ENCODE peak calls at places on chromosomes 5 and 9, in five cellular contexts. H, A, N, U and M are unnamed samples.

GRCh38 chr9:91037511-91038482 is 236.2 kb downstream of the SYK start:
- DNase-seq in H (no peak), A (no peak), N (no peak), U (no peak), M (peak)

GRCh38 chr5:125372694-125373621 is 626.5 kb upstream of the ZNF608 start:
- DNase-seq in H (no peak), A (peak), N (no peak), U (no peak), M (no peak)

GRCh38 chr9:124972241-124972770 is 31.4 kb upstream of the GOLGA1 start:
- DNase-seq in H (no peak), A (no peak), N (no peak), U (no peak), M (no peak)

GRCh38 chr9:104841601-104842106 is 77.7 kb downstream of the NIPSNAP3B start:
- DNase-seq in H (no peak), A (no peak), N (no peak), U (no peak), M (no peak)

GRCh38 chr5:143826909-143827514 is 15.1 kb downstream of the HMHB1 start:
- DNase-seq in H (no peak), A (no peak), N (no peak), U (no peak), M (no peak)

GRCh38 chr9:126836216-126836615 is 24.2 kb upstream of the ZBTB34 start:
- DNase-seq in H (no peak), A (no peak), N (no peak), U (no peak), M (no peak)

GRCh38 chr9:98190757-98191105 is 1.7 kb downstream of the CORO2A start:
- DNase-seq in H (no peak), A (no peak), N (no peak), U (no peak), M (no peak)

GRCh38 chr5:77993799-77994318 is 217.7 kb upstream of the TBCA start:
- DNase-seq in H (no peak), A (peak), N (no peak), U (no peak), M (no peak)

GRCh38 chr9:68500457-68501158 is 40.1 kb downstream of the TMEM252 start:
- DNase-seq in H (no peak), A (no peak), N (no peak), U (no peak), M (no peak)

GRCh38 chr5:147065071-147065470 is 169.8 kb upstream of the STK32A start:
- DNase-seq in H (no peak), A (no peak), N (no peak), U (no peak), M (no peak)

GRCh38 chr5:115184780-115185179 is 15.1 kb upstream of the TRIM36 start:
- DNase-seq in H (no peak), A (no peak), N (no peak), U (no peak), M (no peak)

GRCh38 chr9:137422668-137423000 is 328 bp downstream of the EXD3 start:
- DNase-seq in H (no peak), A (no peak), N (no peak), U (peak), M (peak)

GRCh38 chr9:97570899-97571298 is 62.3 kb downstream of the TSTD2 start:
- DNase-seq in H (no peak), A (peak), N (no peak), U (no peak), M (peak)

GRCh38 chr5:10145922-10146321 is 103.8 kb downstream of the ATPSCKMT start:
- DNase-seq in H (no peak), A (no peak), N (no peak), U (no peak), M (no peak)

GRCh38 chr5:135306557-135306956 is 92.5 kb downstream of the MACROH2A1 start:
- DNase-seq in H (no peak), A (no peak), N (no peak), U (no peak), M (no peak)

GRCh38 chr9:10835791-10836463 is 223.1 kb upstream of the PTPRD start:
- DNase-seq in H (no peak), A (no peak), N (no peak), U (peak), M (no peak)

GRCh38 chr9:96186601-96187011 is 115.4 kb downstream of the HSD17B3 start:
- DNase-seq in H (no peak), A (no peak), N (no peak), U (no peak), M (peak)

GRCh38 chr5:14039576-14039975 is 95.1 kb upstream of the DNAH5 start:
- DNase-seq in H (no peak), A (no peak), N (no peak), U (no peak), M (no peak)

GRCh38 chr9:115198018-115198417 is 80.1 kb upstream of the TNC start:
- DNase-seq in H (no peak), A (no peak), N (no peak), U (no peak), M (peak)

GRCh38 chr5:79642210-79642609 is 30.0 kb downstream of the TENT2 start:
- DNase-seq in H (no peak), A (no peak), N (no peak), U (no peak), M (no peak)

GRCh38 chr5:95973793-95974325 is 12.2 kb upstream of the ELL2 start:
- DNase-seq in H (no peak), A (no peak), N (no peak), U (no peak), M (no peak)

GRCh38 chr5:135386886-135387628 is 12.0 kb downstream of the MACROH2A1 start:
- DNase-seq in H (no peak), A (no peak), N (no peak), U (no peak), M (peak)

GRCh38 chr9:130128251-130128650 is 44.0 kb upstream of the NCS1 start:
- DNase-seq in H (no peak), A (no peak), N (peak), U (no peak), M (no peak)

GRCh38 chr9:38183994-38184568 is 115.1 kb upstream of the SHB start:
- DNase-seq in H (no peak), A (no peak), N (no peak), U (no peak), M (no peak)

GRCh38 chr5:43020294-43020711 is 19.8 kb downstream of the ANXA2R start:
- DNase-seq in H (no peak), A (no peak), N (no peak), U (no peak), M (peak)

GRCh38 chr5:160457255-160457654 is 35.6 kb downstream of the PTTG1 start:
- DNase-seq in H (no peak), A (no peak), N (no peak), U (no peak), M (no peak)

GRCh38 chr9:65435464-65435863 is 150.5 kb upstream of the FOXD4L5 start:
- DNase-seq in H (no peak), A (no peak), N (no peak), U (no peak), M (no peak)

GRCh38 chr9:87973791-87974292 is 491 bp downstream of the CDK20 start:
- DNase-seq in H (no peak), A (peak), N (no peak), U (no peak), M (peak)

GRCh38 chr5:62682059-62682458 is 103.4 kb downstream of the LRRC70 start:
- DNase-seq in H (no peak), A (no peak), N (no peak), U (no peak), M (no peak)

GRCh38 chr5:38104497-38105230 is 153.7 kb upstream of the EGFLAM start:
- DNase-seq in H (no peak), A (no peak), N (no peak), U (no peak), M (no peak)

GRCh38 chr9:93268551-93269314 is 84.8 kb downstream of the WNK2 start:
- DNase-seq in H (no peak), A (no peak), N (peak), U (peak), M (peak)

GRCh38 chr5:52328220-52328619 is 459.5 kb upstream of the ITGA1 start:
- DNase-seq in H (no peak), A (no peak), N (no peak), U (no peak), M (no peak)

GRCh38 chr5:148374693-148375360 is 8.9 kb upstream of the FBXO38 start:
- DNase-seq in H (no peak), A (peak), N (no peak), U (no peak), M (no peak)

GRCh38 chr9:131747352-131747751 is 7.5 kb upstream of the RAPGEF1 start:
- DNase-seq in H (no peak), A (peak), N (no peak), U (no peak), M (no peak)

GRCh38 chr5:42021119-42021518 is 96.0 kb downstream of the FBXO4 start:
- DNase-seq in H (no peak), A (no peak), N (no peak), U (no peak), M (no peak)